ENCODE peak calls at places on chromosomes 5 and 9, in ten cellular contexts. One of them, this sample, is unnamed.

GRCh38 chr9:92265159-92265558 is 28.3 kb downstream of the IARS1 start:
- DNase-seq in epithelial cell of esophagus: peak
- DNase-seq in adipocyte: peak
- DNase-seq in choroid plexus epithelial cell: peak
- DNase-seq in GM23338: no peak
- DNase-seq in LNCaP clone FGC: no peak
- DNase-seq in PC-3: peak
- DNase-seq in AG04449: no peak
- DNase-seq in fibroblast of lung: peak
- DNase-seq in aorta: no peak
- DNase-seq in this sample: no peak

GRCh38 chr9:18437315-18438200 is 36.4 kb upstream of the ADAMTSL1 start:
- DNase-seq in epithelial cell of esophagus: no peak
- DNase-seq in adipocyte: peak
- DNase-seq in choroid plexus epithelial cell: peak
- DNase-seq in GM23338: peak
- DNase-seq in LNCaP clone FGC: no peak
- DNase-seq in PC-3: no peak
- DNase-seq in AG04449: no peak
- DNase-seq in fibroblast of lung: peak
- DNase-seq in aorta: peak
- DNase-seq in this sample: peak

GRCh38 chr9:88532320-88532719 is 2.7 kb upstream of the NXNL2 start:
- DNase-seq in epithelial cell of esophagus: peak
- DNase-seq in adipocyte: no peak
- DNase-seq in choroid plexus epithelial cell: peak
- DNase-seq in GM23338: peak
- DNase-seq in LNCaP clone FGC: no peak
- DNase-seq in PC-3: no peak
- DNase-seq in AG04449: no peak
- DNase-seq in fibroblast of lung: peak
- DNase-seq in aorta: no peak
- DNase-seq in this sample: no peak

GRCh38 chr9:135015565-135015964 is 71.9 kb upstream of the OLFM1 start:
- DNase-seq in epithelial cell of esophagus: no peak
- DNase-seq in adipocyte: no peak
- DNase-seq in choroid plexus epithelial cell: no peak
- DNase-seq in GM23338: no peak
- DNase-seq in LNCaP clone FGC: no peak
- DNase-seq in PC-3: no peak
- DNase-seq in AG04449: no peak
- DNase-seq in fibroblast of lung: no peak
- DNase-seq in aorta: peak
- DNase-seq in this sample: no peak

GRCh38 chr5:172910828-172911627 is 48.2 kb upstream of the RPL26L1 start:
- DNase-seq in epithelial cell of esophagus: no peak
- DNase-seq in adipocyte: peak
- DNase-seq in choroid plexus epithelial cell: peak
- DNase-seq in GM23338: peak
- DNase-seq in LNCaP clone FGC: no peak
- DNase-seq in PC-3: peak
- DNase-seq in AG04449: no peak
- DNase-seq in fibroblast of lung: peak
- DNase-seq in aorta: peak
- DNase-seq in this sample: peak

GRCh38 chr9:20406344-20406743 is 216.0 kb downstream of the MLLT3 start:
- DNase-seq in epithelial cell of esophagus: no peak
- DNase-seq in adipocyte: no peak
- DNase-seq in choroid plexus epithelial cell: no peak
- DNase-seq in GM23338: no peak
- DNase-seq in LNCaP clone FGC: no peak
- DNase-seq in PC-3: no peak
- DNase-seq in AG04449: no peak
- DNase-seq in fibroblast of lung: no peak
- DNase-seq in aorta: no peak
- DNase-seq in this sample: no peak

GRCh38 chr5:134184155-134185135 is 7.7 kb upstream of the SKP1 start:
- DNase-seq in epithelial cell of esophagus: peak
- DNase-seq in adipocyte: peak
- DNase-seq in choroid plexus epithelial cell: peak
- DNase-seq in GM23338: peak
- DNase-seq in LNCaP clone FGC: no peak
- DNase-seq in PC-3: peak
- DNase-seq in AG04449: no peak
- DNase-seq in fibroblast of lung: peak
- DNase-seq in aorta: peak
- DNase-seq in this sample: peak

GRCh38 chr5:134649163-134649916 is 755 bp downstream of the SEC24A start:
- DNase-seq in epithelial cell of esophagus: peak
- DNase-seq in adipocyte: peak
- DNase-seq in choroid plexus epithelial cell: peak
- DNase-seq in GM23338: no peak
- DNase-seq in LNCaP clone FGC: no peak
- DNase-seq in PC-3: no peak
- DNase-seq in AG04449: no peak
- DNase-seq in fibroblast of lung: peak
- DNase-seq in aorta: peak
- DNase-seq in this sample: no peak

GRCh38 chr5:5716665-5717064 is 294.2 kb downstream of the ICE1 start:
- DNase-seq in epithelial cell of esophagus: no peak
- DNase-seq in adipocyte: no peak
- DNase-seq in choroid plexus epithelial cell: no peak
- DNase-seq in GM23338: no peak
- DNase-seq in LNCaP clone FGC: no peak
- DNase-seq in PC-3: no peak
- DNase-seq in AG04449: no peak
- DNase-seq in fibroblast of lung: no peak
- DNase-seq in aorta: no peak
- DNase-seq in this sample: no peak

GRCh38 chr9:123999668-124000067 is 11.9 kb upstream of the LHX2 start:
- DNase-seq in epithelial cell of esophagus: no peak
- DNase-seq in adipocyte: peak
- DNase-seq in choroid plexus epithelial cell: no peak
- DNase-seq in GM23338: peak
- DNase-seq in LNCaP clone FGC: no peak
- DNase-seq in PC-3: no peak
- DNase-seq in AG04449: no peak
- DNase-seq in fibroblast of lung: no peak
- DNase-seq in aorta: no peak
- DNase-seq in this sample: no peak

GRCh38 chr5:73444499-73445432 is 3.8 kb downstream of the FOXD1 start:
- DNase-seq in epithelial cell of esophagus: no peak
- DNase-seq in adipocyte: no peak
- DNase-seq in choroid plexus epithelial cell: peak
- DNase-seq in GM23338: peak
- DNase-seq in LNCaP clone FGC: no peak
- DNase-seq in PC-3: no peak
- DNase-seq in AG04449: no peak
- DNase-seq in fibroblast of lung: peak
- DNase-seq in aorta: no peak
- DNase-seq in this sample: no peak

GRCh38 chr9:89839427-89839826 is 234.6 kb downstream of the GADD45G start:
- DNase-seq in epithelial cell of esophagus: no peak
- DNase-seq in adipocyte: no peak
- DNase-seq in choroid plexus epithelial cell: no peak
- DNase-seq in GM23338: no peak
- DNase-seq in LNCaP clone FGC: no peak
- DNase-seq in PC-3: no peak
- DNase-seq in AG04449: no peak
- DNase-seq in fibroblast of lung: no peak
- DNase-seq in aorta: no peak
- DNase-seq in this sample: no peak

GRCh38 chr5:95995947-95996489 is 34.4 kb upstream of the ELL2 start:
- DNase-seq in epithelial cell of esophagus: no peak
- DNase-seq in adipocyte: no peak
- DNase-seq in choroid plexus epithelial cell: no peak
- DNase-seq in GM23338: peak
- DNase-seq in LNCaP clone FGC: no peak
- DNase-seq in PC-3: no peak
- DNase-seq in AG04449: no peak
- DNase-seq in fibroblast of lung: no peak
- DNase-seq in aorta: no peak
- DNase-seq in this sample: no peak

GRCh38 chr9:101477214-101477613 is 41.6 kb upstream of the ALDOB start:
- DNase-seq in epithelial cell of esophagus: peak
- DNase-seq in adipocyte: peak
- DNase-seq in choroid plexus epithelial cell: peak
- DNase-seq in GM23338: no peak
- DNase-seq in LNCaP clone FGC: no peak
- DNase-seq in PC-3: peak
- DNase-seq in AG04449: no peak
- DNase-seq in fibroblast of lung: no peak
- DNase-seq in aorta: no peak
- DNase-seq in this sample: no peak

GRCh38 chr9:33445941-33446506 is 1.4 kb downstream of the AQP3 start:
- DNase-seq in epithelial cell of esophagus: no peak
- DNase-seq in adipocyte: no peak
- DNase-seq in choroid plexus epithelial cell: no peak
- DNase-seq in GM23338: no peak
- DNase-seq in LNCaP clone FGC: no peak
- DNase-seq in PC-3: no peak
- DNase-seq in AG04449: no peak
- DNase-seq in fibroblast of lung: no peak
- DNase-seq in aorta: no peak
- DNase-seq in this sample: no peak
- H3K4me3 ChIP-seq in epithelial cell of esophagus: peak
- H3K4me3 ChIP-seq in adipocyte: peak
- H3K4me3 ChIP-seq in choroid plexus epithelial cell: no peak
- H3K4me3 ChIP-seq in GM23338: no peak
- H3K4me3 ChIP-seq in LNCaP clone FGC: peak
- H3K4me3 ChIP-seq in PC-3: no peak
- H3K4me3 ChIP-seq in AG04449: no peak
- H3K4me3 ChIP-seq in fibroblast of lung: no peak
- H3K4me3 ChIP-seq in aorta: no peak
- H3K4me3 ChIP-seq in this sample: peak

GRCh38 chr5:50715001-50715400 is 48.6 kb downstream of the PARP8 start:
- DNase-seq in epithelial cell of esophagus: no peak
- DNase-seq in adipocyte: no peak
- DNase-seq in choroid plexus epithelial cell: no peak
- DNase-seq in GM23338: no peak
- DNase-seq in LNCaP clone FGC: no peak
- DNase-seq in PC-3: no peak
- DNase-seq in AG04449: no peak
- DNase-seq in fibroblast of lung: no peak
- DNase-seq in aorta: no peak
- DNase-seq in this sample: no peak

GRCh38 chr5:50712479-50712878 is 46.0 kb downstream of the PARP8 start:
- DNase-seq in epithelial cell of esophagus: no peak
- DNase-seq in adipocyte: no peak
- DNase-seq in choroid plexus epithelial cell: no peak
- DNase-seq in GM23338: no peak
- DNase-seq in LNCaP clone FGC: no peak
- DNase-seq in PC-3: no peak
- DNase-seq in AG04449: no peak
- DNase-seq in fibroblast of lung: no peak
- DNase-seq in aorta: no peak
- DNase-seq in this sample: no peak

GRCh38 chr5:50709471-50709870 is 43.0 kb downstream of the PARP8 start:
- DNase-seq in epithelial cell of esophagus: peak
- DNase-seq in adipocyte: peak
- DNase-seq in choroid plexus epithelial cell: peak
- DNase-seq in GM23338: no peak
- DNase-seq in LNCaP clone FGC: no peak
- DNase-seq in PC-3: no peak
- DNase-seq in AG04449: peak
- DNase-seq in fibroblast of lung: peak
- DNase-seq in aorta: no peak
- DNase-seq in this sample: no peak

GRCh38 chr5:50710838-50711237 is 44.4 kb downstream of the PARP8 start:
- DNase-seq in epithelial cell of esophagus: no peak
- DNase-seq in adipocyte: no peak
- DNase-seq in choroid plexus epithelial cell: no peak
- DNase-seq in GM23338: no peak
- DNase-seq in LNCaP clone FGC: peak
- DNase-seq in PC-3: no peak
- DNase-seq in AG04449: no peak
- DNase-seq in fibroblast of lung: no peak
- DNase-seq in aorta: no peak
- DNase-seq in this sample: no peak

DNA sequence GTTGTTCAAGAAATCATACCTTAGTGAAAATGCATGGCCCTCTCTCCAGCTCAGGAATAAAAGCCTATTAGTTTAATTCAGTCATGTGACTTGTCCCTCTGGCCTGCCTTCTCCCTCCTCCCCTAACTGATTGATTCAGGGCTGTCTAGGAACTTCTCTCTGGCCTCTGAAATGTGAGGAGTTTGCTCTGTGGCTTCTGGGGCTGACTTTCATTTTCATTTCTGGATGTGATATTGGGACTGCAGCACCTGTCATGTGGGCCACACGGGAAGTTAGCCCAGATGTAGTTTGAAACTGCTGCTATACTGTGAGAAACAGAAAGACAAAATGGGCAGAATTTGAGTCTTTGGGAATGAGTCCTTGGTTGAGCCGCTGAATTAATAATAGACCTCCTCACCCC is 44.8 kb downstream of the PARP8 start:
- DNase-seq in epithelial cell of esophagus: no peak
- DNase-seq in adipocyte: no peak
- DNase-seq in choroid plexus epithelial cell: peak
- DNase-seq in GM23338: no peak
- DNase-seq in LNCaP clone FGC: no peak
- DNase-seq in PC-3: no peak
- DNase-seq in AG04449: no peak
- DNase-seq in fibroblast of lung: peak
- DNase-seq in aorta: no peak
- DNase-seq in this sample: peak
- H3K4me3 ChIP-seq in epithelial cell of esophagus: no peak
- H3K4me3 ChIP-seq in adipocyte: no peak
- H3K4me3 ChIP-seq in choroid plexus epithelial cell: no peak
- H3K4me3 ChIP-seq in GM23338: no peak
- H3K4me3 ChIP-seq in LNCaP clone FGC: peak
- H3K4me3 ChIP-seq in PC-3: no peak
- H3K4me3 ChIP-seq in AG04449: no peak
- H3K4me3 ChIP-seq in fibroblast of lung: no peak
- H3K4me3 ChIP-seq in aorta: no peak
- H3K4me3 ChIP-seq in this sample: no peak

GRCh38 chr5:88555658-88556057 is 287.0 kb upstream of the TMEM161B start:
- DNase-seq in epithelial cell of esophagus: no peak
- DNase-seq in adipocyte: no peak
- DNase-seq in choroid plexus epithelial cell: no peak
- DNase-seq in GM23338: peak
- DNase-seq in LNCaP clone FGC: no peak
- DNase-seq in PC-3: no peak
- DNase-seq in AG04449: no peak
- DNase-seq in fibroblast of lung: no peak
- DNase-seq in aorta: no peak
- DNase-seq in this sample: no peak
- H3K4me3 ChIP-seq in epithelial cell of esophagus: no peak
- H3K4me3 ChIP-seq in adipocyte: no peak
- H3K4me3 ChIP-seq in choroid plexus epithelial cell: no peak
- H3K4me3 ChIP-seq in GM23338: no peak
- H3K4me3 ChIP-seq in LNCaP clone FGC: no peak
- H3K4me3 ChIP-seq in PC-3: no peak
- H3K4me3 ChIP-seq in AG04449: no peak
- H3K4me3 ChIP-seq in fibroblast of lung: no peak
- H3K4me3 ChIP-seq in aorta: no peak
- H3K4me3 ChIP-seq in this sample: no peak

DNA sequence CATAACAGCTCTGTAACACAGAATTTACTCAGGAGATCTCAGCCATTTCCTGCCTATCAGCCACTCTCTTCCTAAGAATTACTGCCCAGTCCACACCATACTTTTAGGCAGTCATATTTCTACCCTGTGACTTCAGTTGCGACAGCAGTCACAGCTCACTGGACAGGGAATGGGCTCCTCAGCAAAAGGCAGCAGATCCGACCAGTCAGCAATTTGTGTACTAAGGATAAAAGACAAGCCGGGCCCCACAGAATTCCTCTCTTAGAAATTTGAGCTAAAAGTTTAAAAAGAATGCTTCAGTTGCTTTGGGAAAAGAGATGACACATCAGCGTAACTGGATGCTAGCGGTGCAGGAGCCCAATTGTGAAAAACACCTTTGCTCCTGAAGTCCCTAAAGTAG is 172.1 kb downstream of the ENC1 start:
- DNase-seq in epithelial cell of esophagus: no peak
- DNase-seq in adipocyte: no peak
- DNase-seq in choroid plexus epithelial cell: no peak
- DNase-seq in GM23338: no peak
- DNase-seq in LNCaP clone FGC: no peak
- DNase-seq in PC-3: no peak
- DNase-seq in AG04449: no peak
- DNase-seq in fibroblast of lung: no peak
- DNase-seq in aorta: no peak
- DNase-seq in this sample: no peak
- H3K4me3 ChIP-seq in epithelial cell of esophagus: no peak
- H3K4me3 ChIP-seq in adipocyte: no peak
- H3K4me3 ChIP-seq in choroid plexus epithelial cell: no peak
- H3K4me3 ChIP-seq in GM23338: no peak
- H3K4me3 ChIP-seq in LNCaP clone FGC: no peak
- H3K4me3 ChIP-seq in PC-3: no peak
- H3K4me3 ChIP-seq in AG04449: no peak
- H3K4me3 ChIP-seq in fibroblast of lung: no peak
- H3K4me3 ChIP-seq in aorta: no peak
- H3K4me3 ChIP-seq in this sample: no peak

This sample was measured in heart right ventricle.